ENCODE peak calls at places on chromosomes 4 and X, in ten cellular contexts. U is mammary epithelial cell, O is Peyer's patch, R is tibial nerve, D is transverse colon, B is upper lobe of right lung, C is adrenal gland, I is cardiac muscle cell, K is right atrium auricular region, Q is psoas muscle. P is an unnamed sample.

GRCh38 chr4:132792305-132792704 is 356.8 kb upstream of the PCDH10 start:
- DNase-seq in U (no peak), O (no peak), R (no peak), D (no peak), B (no peak), C (no peak), I (no peak), K (no peak), Q (no peak), P (no peak)

GRCh38 chrX:106932960-106933537 is 12.8 kb downstream of the CLDN2 start:
- DNase-seq in U (no peak), O (peak), R (no peak), D (no peak), B (no peak), C (no peak), I (no peak), K (no peak), Q (no peak), P (no peak)

GRCh38 chr4:119337010-119337409 is 15.1 kb upstream of the FABP2 start:
- DNase-seq in U (no peak), O (no peak), R (no peak), D (no peak), B (no peak), C (no peak), I (no peak), K (no peak), Q (no peak), P (no peak)

GRCh38 chrX:9866633-9867032 is 80.4 kb downstream of the SHROOM2 start:
- DNase-seq in U (no peak), O (no peak), R (no peak), D (no peak), B (no peak), C (no peak), I (no peak), K (no peak), Q (no peak), P (no peak)

GRCh38 chr4:100644150-100644549 is 126.3 kb upstream of the EMCN start:
- DNase-seq in U (no peak), O (no peak), R (no peak), D (no peak), B (no peak), C (no peak), I (no peak), K (no peak), Q (no peak), P (no peak)

GRCh38 chrX:134369576-134369975 is 90.4 kb upstream of the HPRT1 start:
- DNase-seq in U (no peak), O (no peak), R (no peak), D (no peak), B (no peak), C (no peak), I (peak), K (no peak), Q (no peak), P (no peak)

GRCh38 chrX:74119016-74119910 is 184.7 kb upstream of the ZCCHC13 start:
- DNase-seq in U (peak), O (no peak), R (no peak), D (no peak), B (no peak), C (no peak), I (no peak), K (no peak), Q (no peak), P (no peak)

GRCh38 chrX:40297949-40298539 is 200.3 kb upstream of the BCOR start:
- DNase-seq in U (no peak), O (no peak), R (no peak), D (no peak), B (no peak), C (no peak), I (peak), K (no peak), Q (no peak), P (no peak)

GRCh38 chr4:100462206-100462605 is 55.6 kb downstream of the EMCN start:
- DNase-seq in U (peak), O (no peak), R (no peak), D (no peak), B (no peak), C (no peak), I (no peak), K (no peak), Q (no peak), P (no peak)

GRCh38 chr4:27308379-27308778 is 447.7 kb downstream of the STIM2 start:
- DNase-seq in U (no peak), O (no peak), R (no peak), D (no peak), B (no peak), C (no peak), I (no peak), K (no peak), Q (no peak), P (no peak)

GRCh38 chr4:144178414-144178813 is 37.9 kb upstream of the GYPA start:
- DNase-seq in U (no peak), O (no peak), R (no peak), D (no peak), B (no peak), C (no peak), I (peak), K (no peak), Q (no peak), P (no peak)

GRCh38 chr4:76293705-76294274 is 12.7 kb upstream of the STBD1 start:
- DNase-seq in U (no peak), O (no peak), R (no peak), D (no peak), B (no peak), C (no peak), I (no peak), K (no peak), Q (no peak), P (no peak)

GRCh38 chr4:77922158-77923094 is 59.8 kb downstream of the MRPL1 start:
- DNase-seq in U (no peak), O (no peak), R (no peak), D (no peak), B (no peak), C (no peak), I (no peak), K (no peak), Q (no peak), P (no peak)

GRCh38 chr4:128512767-128513322 is 225.2 kb upstream of the PGRMC2 start:
- DNase-seq in U (no peak), O (no peak), R (no peak), D (no peak), B (no peak), C (no peak), I (no peak), K (no peak), Q (no peak), P (no peak)

GRCh38 chrX:18075603-18076002 is 145.1 kb downstream of the BEND2 start:
- DNase-seq in U (no peak), O (no peak), R (no peak), D (no peak), B (no peak), C (no peak), I (no peak), K (no peak), Q (no peak), P (no peak)

GRCh38 chrX:17769701-17770269 is 32.5 kb downstream of the SCML1 start:
- DNase-seq in U (no peak), O (no peak), R (no peak), D (no peak), B (no peak), C (no peak), I (no peak), K (no peak), Q (no peak), P (no peak)

GRCh38 chr4:176547005-176547404 is 227.2 kb downstream of the SPCS3 start:
- DNase-seq in U (no peak), O (no peak), R (no peak), D (no peak), B (no peak), C (no peak), I (no peak), K (no peak), Q (no peak), P (no peak)

GRCh38 chrX:15336023-15336413 is 695 bp upstream of the PIGA start:
- DNase-seq in U (peak), O (no peak), R (peak), D (peak), B (no peak), C (peak), I (peak), K (no peak), Q (no peak), P (no peak)

GRCh38 chr4:47615385-47615784 is 130.3 kb downstream of the ATP10D start:
- DNase-seq in U (peak), O (no peak), R (no peak), D (no peak), B (no peak), C (no peak), I (no peak), K (no peak), Q (no peak), P (no peak)

GRCh38 chr4:41024556-41025491 is 189.5 kb downstream of the APBB2 start:
- DNase-seq in U (peak), O (no peak), R (no peak), D (no peak), B (no peak), C (no peak), I (no peak), K (no peak), Q (no peak), P (no peak)

GRCh38 chr4:72786401-72786990 is 217.5 kb upstream of the ADAMTS3 start:
- DNase-seq in U (no peak), O (no peak), R (no peak), D (no peak), B (no peak), C (no peak), I (no peak), K (no peak), Q (no peak), P (no peak)

GRCh38 chr4:88963817-88964216 is 93.2 kb downstream of the FAM13A start:
- DNase-seq in U (peak), O (no peak), R (no peak), D (no peak), B (no peak), C (no peak), I (no peak), K (no peak), Q (no peak), P (no peak)

GRCh38 chr4:6379787-6380745 is 92.3 kb downstream of the PPP2R2C start:
- DNase-seq in U (no peak), O (no peak), R (no peak), D (no peak), B (no peak), C (no peak), I (no peak), K (no peak), Q (no peak), P (no peak)

GRCh38 chr4:168480991-168481588 is 798 bp upstream of the DDX60L start:
- DNase-seq in U (peak), O (no peak), R (peak), D (peak), B (no peak), C (peak), I (no peak), K (no peak), Q (no peak), P (peak)

GRCh38 chr4:26288308-26288982 is 32.4 kb upstream of the RBPJ start:
- DNase-seq in U (no peak), O (no peak), R (no peak), D (no peak), B (no peak), C (no peak), I (no peak), K (no peak), Q (no peak), P (no peak)

GRCh38 chr4:100348472-100348871 is 158.2 kb upstream of the DDIT4L start:
- DNase-seq in U (peak), O (no peak), R (no peak), D (no peak), B (no peak), C (no peak), I (no peak), K (no peak), Q (no peak), P (no peak)

GRCh38 chr4:119785963-119786362 is 157.4 kb upstream of the PDE5A start:
- DNase-seq in U (peak), O (no peak), R (no peak), D (peak), B (no peak), C (peak), I (no peak), K (no peak), Q (no peak), P (no peak)

GRCh38 chrX:47611926-47612325 is 7.7 kb downstream of the SYN1 start:
- DNase-seq in U (no peak), O (no peak), R (no peak), D (no peak), B (no peak), C (peak), I (no peak), K (no peak), Q (no peak), P (no peak)

DNA sequence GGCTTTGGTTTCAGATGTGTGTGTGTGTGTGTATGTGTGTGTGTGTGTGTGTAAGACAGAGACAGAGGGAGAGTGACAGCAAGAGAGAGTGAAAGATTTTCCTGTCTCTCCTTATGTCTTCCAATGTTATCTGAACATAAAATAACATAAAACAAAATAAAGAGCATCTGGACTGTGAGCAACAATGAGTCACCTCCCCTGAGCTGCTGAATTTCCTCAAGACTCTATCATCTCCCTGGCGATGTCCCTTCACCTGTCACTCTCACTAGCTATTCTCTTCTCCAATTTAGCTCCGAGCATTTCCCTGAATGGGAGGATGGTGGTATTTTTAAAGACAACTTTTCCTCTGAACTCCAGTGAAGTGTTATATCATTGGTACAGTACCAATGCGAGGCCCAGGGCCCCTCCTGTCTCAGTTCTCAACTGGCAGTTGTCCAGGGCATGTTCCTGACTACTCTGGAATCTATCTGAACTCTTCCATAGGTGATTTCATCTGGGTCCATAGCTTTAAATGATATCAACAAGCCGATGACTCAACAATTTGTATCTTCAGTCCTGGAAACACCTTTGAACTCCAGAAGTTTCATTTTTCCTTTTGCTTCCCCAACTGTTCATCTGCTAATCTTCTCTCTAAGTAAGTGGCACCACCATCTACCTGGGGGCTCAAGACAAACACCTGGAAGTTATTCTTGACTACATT is 195.0 kb upstream of the CLNK start:
- DNase-seq in U (peak), O (no peak), R (no peak), D (no peak), B (no peak), C (no peak), I (no peak), K (no peak), Q (no peak), P (no peak)
- TF ChIP-seq CTCF in U (no peak), O (no peak), R (no peak), D (no peak), B (no peak), C (no peak), I (no peak), K (no peak), Q (no peak), P (no peak)

DNA sequence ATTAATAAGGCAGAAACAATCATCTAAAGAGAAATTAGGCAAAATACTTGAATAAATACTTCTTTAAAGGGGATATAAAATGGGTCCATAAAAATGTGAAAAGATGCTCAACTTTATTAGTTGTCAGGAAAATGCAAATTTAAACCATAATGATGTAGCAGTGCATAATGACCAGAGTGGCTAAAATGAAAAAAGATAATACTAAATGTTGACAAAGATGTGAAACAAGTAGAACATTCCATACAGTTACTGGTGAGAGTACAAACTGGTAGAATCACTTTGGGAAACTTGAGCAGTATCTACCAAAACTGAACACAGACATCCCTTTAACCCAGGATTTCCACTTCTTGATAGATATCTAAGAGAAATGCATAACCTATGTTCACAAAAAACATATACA is 5.0 kb downstream of the ARSJ start:
- DNase-seq in U (no peak), O (no peak), R (no peak), D (no peak), B (no peak), C (no peak), I (no peak), K (no peak), Q (no peak), P (no peak)
- H3K4me3 ChIP-seq in U (no peak), O (no peak), R (no peak), D (no peak), B (no peak), C (no peak), I (no peak), K (no peak), Q (no peak), P (no peak)

DNA sequence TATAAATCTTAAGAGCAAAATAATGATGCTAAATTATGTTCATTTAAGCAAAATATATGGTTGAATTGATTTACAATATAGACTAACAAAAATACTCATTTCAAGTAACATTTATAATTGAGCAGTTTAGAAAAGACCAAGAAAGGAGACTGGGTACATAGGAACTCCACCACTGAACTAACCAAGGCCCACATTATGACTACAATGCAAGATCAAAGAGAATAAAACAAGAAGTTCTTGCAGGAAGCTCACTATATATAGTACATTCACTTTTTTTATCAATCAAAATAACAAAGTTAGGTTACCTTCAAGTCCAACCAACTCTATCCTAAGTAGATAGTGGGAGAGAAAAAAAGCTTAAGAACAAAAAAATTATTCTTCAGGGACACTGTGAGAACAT is 8.0 kb downstream of the CHIC2 start:
- DNase-seq in U (no peak), O (no peak), R (no peak), D (no peak), B (no peak), C (no peak), I (no peak), K (no peak), Q (no peak), P (no peak)
- H3K27ac ChIP-seq in U (no peak), O (no peak), R (no peak), D (no peak), B (no peak), C (no peak), I (no peak), K (no peak), Q (no peak), P (no peak)

DNA sequence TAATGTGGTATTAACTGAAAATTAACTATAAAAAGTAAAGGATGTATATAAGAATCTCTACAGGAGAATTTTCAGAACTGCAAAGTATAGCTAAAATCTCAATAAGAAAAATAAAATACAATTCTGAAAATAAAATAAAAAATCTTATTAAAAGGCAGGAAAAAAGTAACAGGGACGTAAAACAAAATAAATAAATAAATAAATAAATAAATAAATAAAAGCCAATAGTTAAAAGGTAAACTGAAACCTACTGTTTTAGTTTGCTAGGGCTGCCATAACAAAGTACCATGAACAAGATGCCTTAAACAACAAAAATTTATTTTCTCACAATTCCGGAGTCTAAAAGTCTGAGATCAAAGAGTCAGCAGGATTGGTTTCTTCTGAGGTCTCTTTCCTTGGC is 140.6 kb downstream of the SPANXA1 start:
- DNase-seq in U (no peak), O (no peak), R (no peak), D (no peak), B (no peak), C (no peak), I (no peak), K (no peak), Q (no peak), P (no peak)
- TF ChIP-seq CTCF in U (no peak), O (no peak), R (no peak), D (no peak), B (no peak), C (no peak), I (no peak), K (no peak), Q (no peak), P (no peak)

DNA sequence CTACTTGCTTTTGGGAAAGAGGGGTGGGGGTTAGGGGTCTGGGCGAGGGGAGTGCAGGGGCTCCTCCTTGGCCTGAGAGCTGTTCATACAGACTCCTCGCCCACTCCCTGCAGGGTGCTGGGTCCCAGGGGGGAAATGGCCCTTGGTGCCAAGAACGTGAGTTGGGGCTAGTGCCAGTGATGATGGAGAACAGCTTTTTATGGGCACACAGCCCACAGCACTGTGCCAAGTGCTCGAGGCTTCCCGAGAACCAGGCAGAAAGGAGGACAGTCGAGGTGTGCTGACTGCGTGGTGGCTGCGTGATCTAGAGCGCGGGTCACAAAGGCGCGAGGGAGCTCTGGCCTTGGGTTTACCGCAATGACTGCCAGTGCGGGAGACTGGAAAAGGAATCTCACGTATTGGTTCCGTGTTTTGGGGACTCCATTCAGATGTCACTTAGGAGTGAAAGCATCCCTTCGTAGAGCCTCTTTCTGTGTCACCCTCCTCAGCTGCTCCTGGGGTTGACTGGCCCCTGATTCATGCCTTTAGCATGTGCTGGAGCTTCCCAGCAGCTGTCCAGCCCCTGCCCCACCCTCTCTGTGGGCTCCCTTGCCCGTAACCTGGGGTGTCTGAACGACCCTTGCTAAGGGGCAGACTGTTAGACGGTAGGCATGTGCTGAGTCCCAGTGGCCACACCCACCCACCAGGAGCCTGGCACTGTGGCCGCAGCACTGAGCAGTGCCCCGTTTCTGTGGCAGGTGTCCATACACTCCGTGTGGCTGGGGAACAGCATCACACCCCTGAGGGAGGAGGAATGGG is 20.9 kb upstream of the MSANTD1 start:
- DNase-seq in U (no peak), O (peak), R (no peak), D (no peak), B (peak), C (no peak), I (no peak), K (no peak), Q (peak), P (no peak)
- H3K4me3 ChIP-seq in U (no peak), O (no peak), R (no peak), D (no peak), B (no peak), C (no peak), I (no peak), K (no peak), Q (no peak), P (no peak)

GRCh38 chr4:20264688-20265087 is 13.0 kb downstream of the SLIT2 start:
- DNase-seq in U (no peak), O (no peak), R (no peak), D (no peak), B (no peak), C (no peak), I (no peak), K (no peak), Q (no peak), P (no peak)
- H3K27ac ChIP-seq in U (no peak), O (no peak), R (no peak), D (no peak), B (no peak), C (no peak), I (no peak), K (no peak), Q (no peak), P (no peak)

P was measured in CD8-positive, alpha-beta T cell.